ENCODE peak calls at places on chromosomes 4 and X, in four cellular contexts. A is osteoblast, V is coronary artery, Q is hepatocyte. N is an unnamed sample.

GRCh38 chrX:136380010-136380769 is 79.4 kb downstream of the ADGRG4 start:
- DNase-seq in A (no peak), V (no peak), Q (no peak), N (no peak)

GRCh38 chrX:53440631-53441517 is 6.7 kb upstream of the HSD17B10 start:
- DNase-seq in A (peak; percentile 83), V (peak; percentile 83), Q (peak; percentile 53), N (peak; percentile 84)

GRCh38 chrX:55489315-55490009 is at the start of gene USP51:
- DNase-seq in A (peak; percentile 77), V (peak; percentile 75), Q (peak; percentile 81), N (peak; percentile 43)

GRCh38 chr4:187010052-187010451 is 286.4 kb upstream of the FAT1 start:
- DNase-seq in A (no peak), V (no peak), Q (no peak), N (no peak)

GRCh38 chr4:20391224-20391623 is 139.5 kb downstream of the SLIT2 start:
- DNase-seq in A (no peak), V (no peak), Q (no peak), N (no peak)

GRCh38 chr4:48103483-48104139 is 30.4 kb downstream of the TXK start:
- DNase-seq in A (no peak), V (no peak), Q (no peak), N (no peak)

GRCh38 chrX:66050140-66050569 is 10.3 kb upstream of the VSIG4 start:
- DNase-seq in A (no peak), V (no peak), Q (no peak), N (no peak)

GRCh38 chrX:46777971-46778810 is 19.3 kb upstream of the SLC9A7 start:
- DNase-seq in A (no peak), V (no peak), Q (no peak), N (no peak)

GRCh38 chr4:94550352-94550751 is 98.6 kb downstream of the PDLIM5 start:
- DNase-seq in A (no peak), V (no peak), Q (no peak), N (no peak)

GRCh38 chrX:71111141-71111843 is at the start of gene IL2RG:
- DNase-seq in A (no peak), V (no peak), Q (peak; percentile 56), N (peak; percentile 66)

GRCh38 chr4:126611900-126612299 is 1020.9 kb upstream of the INTU start:
- DNase-seq in A (peak; percentile 80), V (no peak), Q (no peak), N (no peak)

GRCh38 chrX:150773634-150774033 is 80.4 kb downstream of the MTMR1 start:
- DNase-seq in A (no peak), V (no peak), Q (no peak), N (no peak)

GRCh38 chrX:40100141-40100536 is 2.4 kb upstream of the BCOR start:
- DNase-seq in A (peak; percentile 92), V (no peak), Q (peak; percentile 57), N (no peak)

GRCh38 chr4:8279321-8280157 is 10.0 kb downstream of the HTRA3 start:
- DNase-seq in A (peak; percentile 51), V (no peak), Q (no peak), N (no peak)

GRCh38 chrX:41982966-41983365 is 59.6 kb upstream of the CASK start:
- DNase-seq in A (no peak), V (no peak), Q (no peak), N (no peak)

GRCh38 chr4:25792200-25792791 is 70.5 kb downstream of the SEL1L3 start:
- DNase-seq in A (no peak), V (no peak), Q (no peak), N (peak; percentile 70)

GRCh38 chr4:111641813-111642579 is 503.3 kb upstream of the FAM241A start:
- DNase-seq in A (peak; percentile 34), V (no peak), Q (peak; percentile 92), N (no peak)

GRCh38 chrX:23742174-23742692 is 843 bp downstream of the ACOT9 start:
- DNase-seq in A (peak; percentile 75), V (no peak), Q (peak; percentile 71), N (no peak)

GRCh38 chrX:13159886-13160285 is 115.5 kb upstream of the FAM9C start:
- DNase-seq in A (no peak), V (no peak), Q (no peak), N (no peak)

GRCh38 chrX:146278381-146278780 is 460.8 kb downstream of the SLITRK2 start:
- DNase-seq in A (no peak), V (no peak), Q (peak; percentile 28), N (no peak)

GRCh38 chr4:172892300-172892699 is 276.3 kb upstream of the GALNT7 start:
- DNase-seq in A (no peak), V (no peak), Q (no peak), N (no peak)

GRCh38 chr4:140686799-140687198 is 69.4 kb downstream of the TBC1D9 start:
- DNase-seq in A (no peak), V (no peak), Q (no peak), N (no peak)

GRCh38 chr4:158710814-158711213 is 12.4 kb downstream of the PPID start:
- DNase-seq in A (no peak), V (no peak), Q (no peak), N (no peak)

GRCh38 chrX:19630228-19630627 is 114.9 kb upstream of the MAP3K15 start:
- DNase-seq in A (no peak), V (no peak), Q (no peak), N (no peak)

GRCh38 chrX:108439961-108440696 is 491 bp downstream of the COL4A5 start:
- DNase-seq in A (no peak), V (no peak), Q (peak; percentile 24), N (no peak)

GRCh38 chrX:151974336-151975227 is at the start of gene GABRE:
- DNase-seq in A (peak; percentile 78), V (peak; percentile 74), Q (peak; percentile 72), N (peak; percentile 73)

GRCh38 chrX:4484266-4484665 is 770.8 kb upstream of the PRKX start:
- DNase-seq in A (no peak), V (no peak), Q (no peak), N (no peak)

GRCh38 chrX:15769300-15769954 is 20.9 kb upstream of the ZRSR2 start:
- DNase-seq in A (no peak), V (no peak), Q (no peak), N (no peak)

GRCh38 chr4:125801924-125802323 is 487.2 kb downstream of the FAT4 start:
- DNase-seq in A (no peak), V (no peak), Q (no peak), N (no peak)

GRCh38 chr4:80192937-80193336 is 4.4 kb upstream of the PRDM8 start:
- DNase-seq in A (peak; percentile 96), V (no peak), Q (no peak), N (no peak)

GRCh38 chr4:152936446-152937279 is 540 bp downstream of the FHDC1 start:
- DNase-seq in A (peak; percentile 93), V (no peak), Q (peak; percentile 53), N (peak; percentile 77)

GRCh38 chr4:62644372-62644771 is 1444.2 kb downstream of the ADGRL3 start:
- DNase-seq in A (no peak), V (no peak), Q (peak; percentile 19), N (no peak)

GRCh38 chr4:59818656-59819055 is 1381.5 kb upstream of the ADGRL3 start:
- DNase-seq in A (peak; percentile 56), V (no peak), Q (no peak), N (no peak)

GRCh38 chrX:47321386-47321785 is 49.0 kb upstream of the ZNF157 start:
- DNase-seq in A (no peak), V (no peak), Q (peak; percentile 85), N (no peak)

GRCh38 chr4:185016946-185017797 is 1.1 kb upstream of the HELT start:
- DNase-seq in A (no peak), V (no peak), Q (no peak), N (no peak)
- H3K4me3 ChIP-seq in A (no peak overlapping the region), V (no peak overlapping the region), Q (no peak overlapping the region), N (no peak overlapping the region)

DNA sequence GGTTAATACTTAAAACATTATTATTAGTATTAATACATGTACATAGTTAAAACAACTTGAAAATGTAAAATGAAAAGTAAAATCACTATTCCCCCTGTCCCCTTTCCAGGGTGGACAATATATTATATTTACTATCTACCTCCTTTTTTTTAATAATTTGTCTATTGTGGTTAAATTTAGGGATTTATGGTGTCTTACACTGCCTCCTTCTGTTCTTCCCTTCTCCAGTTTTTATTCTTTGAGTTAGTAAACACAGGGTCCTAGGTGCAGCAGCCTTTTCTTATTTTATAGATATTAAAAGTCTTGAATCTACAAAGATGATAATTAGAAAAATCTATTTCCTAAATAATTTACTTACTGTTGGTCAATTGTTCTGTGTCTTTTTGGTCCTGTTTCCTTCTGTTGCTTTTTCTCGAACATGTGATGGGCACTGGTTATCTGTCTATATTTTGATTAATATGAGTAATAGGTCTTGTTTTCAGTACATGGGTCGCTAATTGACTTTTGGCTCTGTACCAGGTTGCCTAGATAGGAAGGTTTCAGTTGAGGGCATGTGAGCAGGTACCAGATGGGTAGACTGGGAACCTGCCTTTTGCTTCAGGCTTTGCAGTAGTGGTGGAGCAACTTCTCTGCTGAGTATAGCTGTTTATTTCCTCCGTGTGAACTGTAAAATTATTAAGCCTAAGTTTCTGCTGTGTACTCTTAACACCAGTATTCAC is 1.1 kb downstream of the NUDT9 start:
- DNase-seq in A (peak; percentile 72), V (no peak), Q (no peak), N (no peak)
- H3K4me3 ChIP-seq in A (peak overlapping the region; percentile 98), V (peak overlapping the region; percentile 83), Q (peak overlapping the region; percentile 78), N (peak overlapping the region; percentile 71)

GRCh38 chrX:110420771-110421498 is 62.3 kb downstream of the RTL9 start:
- DNase-seq in A (no peak), V (no peak), Q (no peak), N (no peak)

GRCh38 chrX:110418220-110418856 is 59.7 kb downstream of the RTL9 start:
- DNase-seq in A (no peak), V (no peak), Q (peak; percentile 69), N (no peak)

GRCh38 chrX:110417128-110417527 is 58.5 kb downstream of the RTL9 start:
- DNase-seq in A (no peak), V (no peak), Q (no peak), N (no peak)

GRCh38 chrX:110421499-110422455 is 63.1 kb downstream of the RTL9 start:
- DNase-seq in A (no peak), V (no peak), Q (no peak), N (no peak)

GRCh38 chrX:110418857-110419249 is 60.2 kb downstream of the RTL9 start:
- DNase-seq in A (no peak), V (no peak), Q (peak; percentile 58), N (no peak)
- H3K4me3 ChIP-seq in A (no peak overlapping the region), V (no peak overlapping the region), Q (no peak overlapping the region), N (no peak overlapping the region)

DNA sequence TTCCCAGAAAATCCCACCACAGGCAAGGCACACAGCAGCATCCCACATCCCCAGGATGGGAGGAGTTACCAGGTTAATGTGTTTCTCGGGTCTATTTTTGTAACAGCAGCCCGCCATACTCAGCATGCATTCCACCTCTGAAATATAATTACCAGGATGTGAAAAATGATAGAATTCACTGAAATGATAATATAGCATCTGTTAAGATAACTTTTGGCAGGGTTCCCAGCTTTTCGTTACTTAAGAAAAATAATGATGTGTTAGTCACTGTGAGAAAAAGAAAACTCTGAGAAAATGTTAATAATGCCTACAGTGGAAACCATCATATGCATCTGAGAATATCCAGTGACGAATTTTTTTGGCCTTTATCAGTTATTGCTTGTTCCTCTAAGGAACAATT is 87.0 kb downstream of the VCX2 start:
- DNase-seq in A (no peak), V (no peak), Q (peak; percentile 15), N (no peak)
- H3K4me3 ChIP-seq in A (no peak overlapping the region), V (no peak overlapping the region), Q (no peak overlapping the region), N (no peak overlapping the region)

DNA sequence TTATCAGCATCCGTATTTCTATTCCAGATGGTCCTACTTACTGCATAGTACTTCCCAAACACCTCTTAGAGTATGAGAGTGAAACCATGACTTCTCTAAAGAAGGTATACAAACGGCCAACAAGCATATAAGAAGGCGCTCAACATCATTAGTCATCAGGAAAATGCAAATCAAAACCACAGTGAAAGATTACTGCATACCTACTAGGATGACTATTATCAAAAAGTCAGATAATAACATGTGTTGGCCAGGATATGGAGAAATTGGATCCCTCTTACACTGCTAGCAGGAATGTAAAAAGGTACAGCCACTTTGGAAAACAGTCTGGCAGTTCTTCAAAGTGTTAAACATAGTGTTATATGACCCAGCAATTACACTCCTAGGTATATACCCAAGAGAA is 215.3 kb upstream of the CXorf66 start:
- DNase-seq in A (no peak), V (no peak), Q (no peak), N (no peak)
- H3K4me3 ChIP-seq in A (no peak overlapping the region), V (no peak overlapping the region), Q (no peak overlapping the region), N (no peak overlapping the region)